ENCODE peak calls at places on chromosomes 4 and X, in five cellular contexts. X is tibial nerve; Z is NCI-H1092; Y is kidney tubule cell; K is stimulated activated CD4-positive, alpha-beta T cell treated with anti-CD3 and anti-CD28 coated beads, Interleukin-12 subunit alpha, Interleukin-12 subunit beta, amount 100 ng/mL, for 4 hours. W is an unnamed sample.
A peak's percentile ranks its signal among the peaks of the same experiment; 100 is the strongest.

GRCh38 chrX:68599256-68600152 is 48.0 kb upstream of the STARD8 start:
- DNase-seq in X (peak; percentile 5), Z (no peak), Y (peak; percentile 8), K (no peak), W (no peak)

GRCh38 chr4:101346312-101346561 is 1.1 kb downstream of the PPP3CA start:
- DNase-seq in X (no peak), Z (no peak), Y (no peak), K (no peak), W (no peak)

GRCh38 chrX:147901476-147902126 is 10.1 kb upstream of the FMR1 start:
- DNase-seq in X (no peak), Z (no peak), Y (no peak), K (no peak), W (no peak)

GRCh38 chrX:19272452-19272851 is 71.3 kb upstream of the PDHA1 start:
- DNase-seq in X (no peak), Z (no peak), Y (no peak), K (no peak), W (no peak)

GRCh38 chr4:118742050-118742449 is 56.9 kb downstream of the METTL14 start:
- DNase-seq in X (no peak), Z (no peak), Y (no peak), K (no peak), W (no peak)

GRCh38 chrX:120380699-120381098 is 18.8 kb downstream of the ATP1B4 start:
- DNase-seq in X (no peak), Z (no peak), Y (peak; percentile 34), K (no peak), W (no peak)

GRCh38 chr4:105619193-105619931 is 66.9 kb downstream of the ARHGEF38 start:
- DNase-seq in X (peak; percentile 57), Z (peak; percentile 90), Y (peak; percentile 71), K (no peak), W (no peak)

GRCh38 chr4:10188400-10189004 is 71.9 kb upstream of the WDR1 start:
- DNase-seq in X (no peak), Z (no peak), Y (no peak), K (no peak), W (no peak)

GRCh38 chrX:71170660-71171059 is 26.0 kb downstream of the NLGN3 start:
- DNase-seq in X (no peak), Z (no peak), Y (no peak), K (no peak), W (no peak)

GRCh38 chr4:102687373-102687981 is 73.3 kb downstream of the MANBA start:
- DNase-seq in X (no peak), Z (no peak), Y (peak; percentile 89), K (no peak), W (no peak)

GRCh38 chrX:108167211-108167872 is 75.8 kb downstream of the ATG4A start:
- DNase-seq in X (no peak), Z (no peak), Y (peak; percentile 64), K (no peak), W (no peak)